ENCODE peak calls at places on chromosomes 1 and 21, in seven cellular contexts. A is Peyer's patch, M is lung, X is neural crest cell, V is D721Med, U is left lung, O is BJ. L is an unnamed sample.
A peak's percentile ranks its signal among the peaks of the same experiment; 100 is the strongest.

GRCh38 chr1:34750610-34751009 is 4.2 kb upstream of the GJB5 start:
- DNase-seq in O (no peak), U (no peak), M (no peak), V (no peak), X (no peak), A (no peak), L (no peak)

GRCh38 chr21:30354308-30355005 is 6.1 kb upstream of the KRTAP23-1 start:
- DNase-seq in V (no peak), A (no peak), X (no peak), M (no peak), U (no peak), O (no peak), L (no peak)

GRCh38 chr1:193062698-193063463 is 3.5 kb downstream of the RO60 start:
- DNase-seq in A (no peak), X (no peak), M (no peak), V (no peak), O (no peak), U (no peak), L (no peak)

GRCh38 chr1:37513795-37514349 is 694 bp downstream of the MEAF6 start:
- DNase-seq in X (no peak), U (peak; percentile 43), M (peak; percentile 43), O (no peak), V (no peak), A (peak; percentile 64), L (peak; percentile 42)

GRCh38 chr1:151832318-151832984 is 849 bp upstream of the RORC start:
- DNase-seq in V (no peak), O (no peak), X (no peak), M (peak; percentile 92), A (peak; percentile 90), U (peak; percentile 84), L (no peak)

GRCh38 chr1:38077523-38078147 is 31.0 kb upstream of the POU3F1 start:
- DNase-seq in U (no peak), M (no peak), V (no peak), O (no peak), A (no peak), X (no peak), L (no peak)

GRCh38 chr1:207890136-207890738 is 20.7 kb downstream of the CD34 start:
- DNase-seq in O (peak; percentile 88), U (peak; percentile 70), X (no peak), M (peak; percentile 47), V (no peak), A (peak; percentile 68), L (no peak)

GRCh38 chr1:19811206-19811851 is 3.8 kb downstream of the RNF186 start:
- DNase-seq in A (peak; percentile 78), U (peak; percentile 44), V (no peak), X (peak; percentile 40), O (no peak), M (peak; percentile 36), L (peak; percentile 64)

GRCh38 chr1:109258481-109259466 is 9.4 kb downstream of the CELSR2 start:
- DNase-seq in M (no peak), V (no peak), A (no peak), U (no peak), O (no peak), X (no peak), L (no peak)

GRCh38 chr1:107895403-107896181 is 69.4 kb downstream of the VAV3 start:
- DNase-seq in M (no peak), X (no peak), U (no peak), V (no peak), O (no peak), A (peak; percentile 52), L (no peak)

GRCh38 chr21:27372381-27372780 is 405.5 kb upstream of the ADAMTS5 start:
- DNase-seq in U (no peak), M (no peak), O (no peak), A (no peak), V (no peak), X (no peak), L (no peak)

GRCh38 chr1:110615548-110616130 is 9.5 kb upstream of the KCNA2 start:
- DNase-seq in V (peak; percentile 48), U (peak; percentile 59), M (peak; percentile 59), O (no peak), X (peak; percentile 65), A (peak; percentile 82), L (peak; percentile 82)

GRCh38 chr1:91098299-91098901 is 76.6 kb upstream of the ZNF644 start:
- DNase-seq in U (no peak), O (no peak), A (no peak), X (no peak), M (no peak), V (no peak), L (no peak)

GRCh38 chr1:19319196-19319595 is 7.1 kb downstream of the SLC66A1 start:
- DNase-seq in A (no peak), X (no peak), U (no peak), M (no peak), V (no peak), O (no peak), L (no peak)

GRCh38 chr1:44315521-44315920 is 39.5 kb downstream of the ERI3 start:
- DNase-seq in M (no peak), A (no peak), X (no peak), U (no peak), O (no peak), V (no peak), L (peak; percentile 31)

GRCh38 chr1:22641906-22642636 is 1.4 kb upstream of the C1QC start:
- DNase-seq in V (peak; percentile 50), A (peak; percentile 86), M (peak; percentile 81), X (peak; percentile 90), U (peak; percentile 82), O (no peak), L (peak; percentile 92)

GRCh38 chr1:100523038-100523649 is 14.8 kb upstream of the GPR88 start:
- DNase-seq in M (no peak), U (no peak), V (no peak), X (no peak), A (no peak), O (no peak), L (no peak)
- TF ChIP-seq CTCF in M (no peak), U (no peak), V (no peak), X (no peak), A (no peak), O (no peak), L (no peak)

DNA sequence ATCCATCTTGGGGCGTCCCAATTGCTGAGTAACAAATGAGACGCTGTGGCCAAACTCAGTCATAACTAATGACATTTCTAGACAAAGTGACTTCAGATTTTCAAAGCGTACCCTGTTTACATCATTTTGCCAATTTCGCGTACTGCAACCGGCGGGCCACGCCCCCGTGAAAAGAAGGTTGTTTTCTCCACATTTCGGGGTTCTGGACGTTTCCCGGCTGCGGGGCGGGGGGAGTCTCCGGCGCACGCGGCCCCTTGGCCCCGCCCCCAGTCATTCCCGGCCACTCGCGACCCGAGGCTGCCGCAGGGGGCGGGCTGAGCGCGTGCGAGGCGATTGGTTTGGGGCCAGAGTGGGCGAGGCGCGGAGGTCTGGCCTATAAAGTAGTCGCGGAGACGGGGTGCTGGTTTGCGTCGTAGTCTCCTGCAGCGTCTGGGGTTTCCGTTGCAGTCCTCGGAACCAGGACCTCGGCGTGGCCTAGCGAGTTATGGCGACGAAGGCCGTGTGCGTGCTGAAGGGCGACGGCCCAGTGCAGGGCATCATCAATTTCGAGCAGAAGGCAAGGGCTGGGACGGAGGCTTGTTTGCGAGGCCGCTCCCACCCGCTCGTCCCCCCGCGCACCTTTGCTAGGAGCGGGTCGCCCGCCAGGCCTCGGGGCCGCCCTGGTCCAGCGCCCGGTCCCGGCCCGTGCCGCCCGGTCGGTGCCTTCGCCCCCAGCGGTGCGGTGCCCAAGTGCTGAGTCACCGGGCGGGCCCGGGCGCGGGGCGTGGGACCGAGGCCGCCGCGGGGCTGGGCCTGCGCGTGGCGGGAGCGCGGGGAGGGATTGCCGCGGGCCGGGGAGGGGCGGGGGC is at the start of gene SOD1:
- DNase-seq in M (peak; percentile 94), X (peak; percentile 93), U (peak; percentile 95), A (peak; percentile 98), O (peak; percentile 32), V (peak; percentile 91), L (peak; percentile 96)
- TF ChIP-seq CTCF in M (no peak), X (no peak), U (no peak), A (peak; percentile 12), O (no peak), V (no peak), L (peak; percentile 38)

DNA sequence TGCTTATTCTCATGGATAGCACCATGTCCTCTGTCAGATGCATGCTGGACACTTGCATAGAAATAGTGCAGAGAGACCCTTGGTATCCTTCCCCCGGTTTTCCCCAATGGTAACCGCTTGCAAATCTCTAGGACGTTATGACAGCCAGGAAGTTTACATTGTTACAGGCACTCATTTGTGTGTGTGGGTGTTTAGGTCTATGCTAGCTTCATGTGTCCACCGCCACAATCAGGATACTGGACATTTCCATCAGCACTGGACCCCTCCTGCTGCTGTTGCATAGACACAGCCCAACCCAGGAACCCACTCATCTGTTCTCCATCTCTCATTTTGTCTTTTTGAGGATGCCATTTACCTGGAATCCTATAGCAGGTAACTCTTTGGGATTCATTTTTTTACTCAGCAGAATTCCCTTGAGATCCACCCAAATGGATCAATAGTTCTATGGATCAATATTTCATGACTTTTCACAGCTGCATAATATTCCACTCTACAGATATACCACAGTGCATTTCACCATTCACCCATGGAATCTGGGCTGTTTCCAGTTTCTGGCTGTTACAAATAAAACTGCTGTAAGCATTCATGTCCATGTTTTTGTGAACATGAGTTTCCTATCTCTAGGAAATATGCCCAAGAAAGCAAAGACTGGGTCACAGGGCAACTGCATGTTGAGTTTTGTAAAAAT is 6.6 kb upstream of the WNT9A start:
- DNase-seq in A (no peak), O (no peak), X (no peak), U (no peak), V (no peak), M (no peak), L (no peak)
- TF ChIP-seq CTCF in A (no peak), O (no peak), X (no peak), U (no peak), V (no peak), M (no peak), L (no peak)

GRCh38 chr1:180028864-180029263 is 74.3 kb downstream of the CEP350 start:
- DNase-seq in V (no peak), X (no peak), A (no peak), U (no peak), O (no peak), M (no peak), L (no peak)
- TF ChIP-seq CTCF in V (no peak), X (peak; percentile 19), A (no peak), U (no peak), O (no peak), M (no peak), L (no peak)

GRCh38 chr1:186609183-186609582 is 71.0 kb downstream of the PTGS2 start:
- DNase-seq in O (no peak), U (no peak), M (no peak), V (no peak), A (no peak), X (no peak), L (no peak)
- TF ChIP-seq CTCF in O (no peak), U (no peak), M (no peak), V (no peak), A (no peak), X (no peak), L (no peak)

GRCh38 chr1:24152631-24153494 is 9.9 kb upstream of the IL22RA1 start:
- DNase-seq in V (no peak), M (no peak), A (peak; percentile 44), X (no peak), U (no peak), O (no peak), L (no peak)
- TF ChIP-seq CTCF in V (no peak), M (no peak), A (no peak), X (no peak), U (no peak), O (no peak), L (no peak)